ENCODE peak calls at places on chromosomes 7 and 10, in five cellular contexts. E is esophagus muscularis mucosa, K is PC-3, P is sigmoid colon, H is Calu3. N is an unnamed sample.

GRCh38 chr10:27600915-27601314 is 96.8 kb downstream of the RAB18 start:
- DNase-seq in K (no peak), P (no peak), H (no peak), E (no peak), N (no peak)

GRCh38 chr7:141161959-141162547 is 88.2 kb downstream of the TMEM178B start:
- DNase-seq in P (no peak), E (peak), K (no peak), H (peak), N (no peak)

GRCh38 chr7:71245038-71245437 is 113.1 kb downstream of the GALNT17 start:
- DNase-seq in K (no peak), E (no peak), P (no peak), H (no peak), N (no peak)

GRCh38 chr10:84600947-84601346 is 272.6 kb downstream of the CCSER2 start:
- DNase-seq in P (no peak), E (no peak), K (no peak), H (no peak), N (no peak)

GRCh38 chr10:6313107-6313895 is 110.6 kb downstream of the PFKFB3 start:
- DNase-seq in E (no peak), P (no peak), K (no peak), H (no peak), N (no peak)

GRCh38 chr10:77392236-77392721 is 245.3 kb downstream of the KCNMA1 start:
- DNase-seq in P (no peak), H (no peak), E (no peak), K (no peak), N (no peak)

GRCh38 chr7:66557214-66558200 is 71.2 kb upstream of the KCTD7 start:
- DNase-seq in E (no peak), K (peak), P (peak), H (peak), N (peak)

GRCh38 chr7:5997210-5997808 is 11.5 kb downstream of the PMS2 start:
- DNase-seq in E (no peak), P (no peak), H (peak), K (peak), N (peak)

GRCh38 chr7:47551550-47552121 is 30.3 kb downstream of the TNS3 start:
- DNase-seq in P (no peak), K (no peak), E (no peak), H (no peak), N (no peak)

GRCh38 chr10:90175161-90175681 is 473.8 kb downstream of the KIF20B start:
- DNase-seq in E (no peak), K (no peak), P (no peak), H (no peak), N (no peak)

GRCh38 chr7:70935311-70935710 is 196.6 kb upstream of the GALNT17 start:
- DNase-seq in K (no peak), H (no peak), E (no peak), P (no peak), N (no peak)

GRCh38 chr7:22821702-22822485 is 755 bp downstream of the TOMM7 start:
- DNase-seq in K (peak), P (no peak), E (no peak), H (peak), N (no peak)

GRCh38 chr7:5699951-5700384 is 81.5 kb downstream of the RNF216 start:
- DNase-seq in E (no peak), K (no peak), P (no peak), H (no peak), N (peak)

GRCh38 chr7:68535266-68535665 is 1063.0 kb upstream of the AUTS2 start:
- DNase-seq in E (no peak), P (no peak), K (no peak), H (no peak), N (no peak)

GRCh38 chr10:17652585-17652984 is 8.6 kb downstream of the STAM start:
- DNase-seq in P (no peak), E (no peak), H (no peak), K (no peak), N (no peak)

GRCh38 chr10:24570658-24571426 is 152.8 kb downstream of the ARHGAP21 start:
- DNase-seq in H (no peak), K (no peak), E (peak), P (no peak), N (no peak)

GRCh38 chr10:132112611-132113010 is 46.9 kb downstream of the JAKMIP3 start:
- DNase-seq in P (peak), E (no peak), K (no peak), H (no peak), N (no peak)

GRCh38 chr7:45180084-45180986 is 22.7 kb downstream of the RAMP3 start:
- DNase-seq in K (no peak), P (peak), E (no peak), H (no peak), N (no peak)

GRCh38 chr10:121069061-121069850 is 218.1 kb downstream of the WDR11 start:
- DNase-seq in E (no peak), K (peak), P (no peak), H (peak), N (peak)

GRCh38 chr7:142612264-142612881 is 136.9 kb upstream of the PRSS1 start:
- DNase-seq in P (no peak), E (no peak), H (no peak), K (peak), N (no peak)

GRCh38 chr10:34434119-34434594 is 380.9 kb downstream of the PARD3 start:
- DNase-seq in H (no peak), K (no peak), E (no peak), P (no peak), N (no peak)

GRCh38 chr10:100659361-100660098 is 85.9 kb upstream of the PAX2 start:
- DNase-seq in K (no peak), E (no peak), P (no peak), H (no peak), N (no peak)

GRCh38 chr7:133794490-133794889 is 332.6 kb upstream of the LRGUK start:
- DNase-seq in P (no peak), E (no peak), H (no peak), K (no peak), N (no peak)

GRCh38 chr7:84207025-84207424 is 12.4 kb upstream of the SEMA3A start:
- DNase-seq in E (no peak), P (no peak), H (no peak), K (no peak), N (no peak)

GRCh38 chr10:93481931-93482834 is at the start of gene MYOF:
- DNase-seq in K (peak), H (peak), P (peak), E (peak), N (peak)

GRCh38 chr7:101321491-101322401 is at the start of gene IFT22:
- DNase-seq in K (peak), E (peak), H (peak), P (peak), N (peak)
- TF ChIP-seq CTCF in K (no peak), E (peak), H (peak), P (no peak), N (peak)

GRCh38 chr10:19488592-19489280 is 327.5 kb upstream of the PLXDC2 start:
- DNase-seq in E (no peak), H (no peak), P (peak), K (no peak), N (no peak)
- TF ChIP-seq CTCF in E (peak), H (no peak), P (no peak), K (no peak), N (no peak)

DNA sequence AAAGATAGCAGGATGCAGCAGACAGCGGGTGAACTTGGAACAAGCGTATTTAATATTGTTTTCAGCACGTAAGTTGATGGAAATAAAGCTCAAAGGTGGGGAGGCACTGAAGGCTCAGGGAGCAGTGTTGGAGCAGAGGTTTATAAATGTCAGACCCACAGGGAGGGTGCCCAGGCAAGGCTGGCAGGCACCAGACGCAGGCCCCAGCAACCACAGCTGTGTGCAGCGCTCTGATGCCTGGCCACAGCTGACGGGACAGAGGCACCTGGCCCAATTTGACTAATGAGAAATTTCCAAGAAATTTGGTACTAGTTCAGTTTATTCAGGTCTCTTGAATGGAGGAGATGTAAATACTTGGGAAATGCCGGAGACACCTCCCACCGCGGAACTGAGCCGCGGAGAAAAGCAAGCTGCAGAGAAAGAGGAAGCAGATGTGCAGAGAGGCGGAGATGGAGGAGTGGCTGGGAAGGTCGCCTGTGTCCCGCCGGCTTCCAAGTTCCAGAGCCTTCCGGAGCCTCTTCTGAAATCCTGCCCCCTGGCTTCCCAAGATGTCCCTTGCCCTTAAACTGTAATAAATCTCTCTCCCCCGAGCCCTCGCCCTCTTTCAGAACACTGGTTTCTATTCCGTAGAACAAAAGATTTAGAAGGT is 38.3 kb upstream of the PLXNA4 start:
- DNase-seq in E (no peak), P (peak), K (no peak), H (peak), N (no peak)
- TF ChIP-seq CTCF in E (peak), P (no peak), K (no peak), H (no peak), N (no peak)

GRCh38 chr7:148572067-148572522 is 18.5 kb upstream of the C7orf33 start:
- DNase-seq in E (no peak), H (no peak), K (no peak), P (no peak), N (no peak)

GRCh38 chr7:148581685-148582084 is 8.9 kb upstream of the C7orf33 start:
- DNase-seq in E (no peak), P (no peak), H (no peak), K (no peak), N (no peak)

GRCh38 chr7:148571381-148571780 is 19.2 kb upstream of the C7orf33 start:
- DNase-seq in E (no peak), H (no peak), P (no peak), K (no peak), N (no peak)

GRCh38 chr7:148575640-148576411 is 14.7 kb upstream of the C7orf33 start:
- DNase-seq in H (peak), K (peak), E (no peak), P (peak), N (peak)
- TF ChIP-seq CTCF in H (peak), K (peak), E (peak), P (peak), N (peak)

DNA sequence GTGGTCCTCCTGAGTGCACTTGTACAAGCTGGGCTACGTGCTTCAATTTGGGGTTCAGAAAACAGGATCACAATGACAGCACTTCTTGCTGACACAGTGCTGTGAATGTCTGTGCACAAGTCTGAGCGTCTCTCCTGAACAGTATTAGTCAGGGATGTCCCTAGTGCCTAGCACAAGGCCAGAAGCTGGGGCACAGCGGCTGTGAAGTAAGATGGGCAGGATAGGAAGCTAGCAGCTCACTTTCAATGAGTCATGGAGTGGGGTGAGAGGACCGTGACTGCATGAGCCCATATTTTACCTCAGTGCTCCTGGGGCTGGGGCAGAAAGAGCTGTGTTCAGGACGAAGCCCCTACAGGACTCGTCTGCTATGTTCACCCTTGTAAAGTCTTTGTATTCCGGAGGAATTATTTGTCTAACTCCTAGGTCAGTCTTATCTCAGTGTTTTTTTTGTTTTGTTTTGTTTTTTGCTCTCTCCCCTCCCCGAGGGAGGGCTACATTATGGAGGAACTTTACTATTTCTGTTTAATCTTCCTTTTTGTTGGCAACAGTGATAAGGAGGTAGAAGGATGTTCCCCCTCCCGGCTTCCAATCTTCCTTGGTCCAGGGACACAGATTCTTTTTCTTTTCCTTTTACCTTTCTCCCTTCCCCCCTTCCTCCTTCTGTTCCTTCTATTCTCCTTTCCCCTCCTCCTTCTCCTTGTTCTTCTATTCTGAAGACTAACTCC is 2.8 kb upstream of the LRMDA start:
- DNase-seq in P (no peak), K (peak), H (no peak), E (no peak), N (no peak)
- TF ChIP-seq CTCF in P (no peak), K (no peak), H (no peak), E (no peak), N (no peak)

GRCh38 chr7:105191329-105191728 is 177.3 kb downstream of the KMT2E start:
- DNase-seq in E (no peak), K (no peak), H (no peak), P (no peak), N (no peak)
- TF ChIP-seq CTCF in E (no peak), K (no peak), H (no peak), P (no peak), N (no peak)

GRCh38 chr7:97149843-97150242 is 32.3 kb downstream of the SDHAF3 start:
- DNase-seq in E (no peak), H (no peak), K (no peak), P (no peak), N (no peak)

DNA sequence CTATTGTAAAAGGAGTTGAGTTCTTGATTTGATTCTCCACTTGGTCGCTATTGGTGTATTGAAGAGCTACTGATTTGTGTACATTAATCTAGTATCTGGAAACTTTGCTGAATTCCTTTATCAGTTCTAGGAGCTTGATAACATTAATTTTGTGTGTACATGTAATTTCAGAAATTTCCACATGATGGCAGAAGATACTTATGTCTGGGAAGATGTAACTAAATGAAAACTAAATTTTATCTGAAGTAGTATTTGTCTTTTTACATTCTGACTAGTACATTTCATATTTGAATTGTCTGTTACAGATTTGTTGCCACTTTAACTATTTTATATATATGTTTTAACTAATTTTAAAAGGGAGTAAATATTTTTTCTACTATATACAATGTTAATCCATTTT is 27.6 kb downstream of the SDHAF3 start:
- DNase-seq in H (no peak), K (peak), E (no peak), P (no peak), N (no peak)
- TF ChIP-seq CTCF in H (no peak), K (peak), E (peak), P (no peak), N (peak)